ENCODE peak calls at places on chromosome 2, in six cellular contexts. N is ovary, J is fibroblast of lung, Y is suprapubic skin, M is adrenal gland, Q is epithelial cell of esophagus. C is an unnamed sample.

GRCh38 chr2:63735263-63735662 is 106.4 kb upstream of the UGP2 start:
- DNase-seq in N (no peak), J (peak; percentile 40), Y (no peak), M (no peak), Q (peak; percentile 40), C (peak; percentile 71)

GRCh38 chr2:165239230-165239629 is at the start of gene SCN2A:
- DNase-seq in N (no peak), J (peak; percentile 56), Y (no peak), M (peak; percentile 17), Q (peak; percentile 81), C (peak; percentile 17)

GRCh38 chr2:163735692-163736432 is at the start of gene FIGN:
- DNase-seq in N (peak; percentile 87), J (peak; percentile 89), Y (peak; percentile 86), M (peak; percentile 85), Q (peak; percentile 82), C (peak; percentile 54)

GRCh38 chr2:190404487-190404886 is 3.7 kb upstream of the MFSD6 start:
- DNase-seq in N (no peak), J (peak; percentile 60), Y (no peak), M (no peak), Q (peak; percentile 90), C (peak; percentile 3)

GRCh38 chr2:168607992-168608391 is 151.9 kb downstream of the CERS6 start:
- DNase-seq in N (no peak), J (peak; percentile 62), Y (no peak), M (no peak), Q (peak; percentile 87), C (peak; percentile 85)

GRCh38 chr2:148875387-148876051 is 492 bp downstream of the KIF5C start:
- DNase-seq in N (no peak), J (no peak), Y (no peak), M (no peak), Q (no peak), C (no peak)

GRCh38 chr2:170895023-170895759 is 33.9 kb upstream of the GORASP2 start:
- DNase-seq in N (no peak), J (peak; percentile 44), Y (no peak), M (no peak), Q (peak; percentile 49), C (no peak)

GRCh38 chr2:241559489-241560180 is 1.1 kb downstream of the BOK start:
- DNase-seq in N (peak; percentile 58), J (peak; percentile 59), Y (no peak), M (no peak), Q (peak; percentile 76), C (no peak)

GRCh38 chr2:122478108-122478507 is 722.7 kb downstream of the TSN start:
- DNase-seq in N (no peak), J (no peak), Y (no peak), M (no peak), Q (no peak), C (no peak)

GRCh38 chr2:105828543-105828942 is 83.8 kb downstream of the NCK2 start:
- DNase-seq in N (no peak), J (no peak), Y (no peak), M (no peak), Q (no peak), C (no peak)

GRCh38 chr2:234249873-234250272 is 199.4 kb downstream of the SPP2 start:
- DNase-seq in N (no peak), J (peak; percentile 93), Y (no peak), M (no peak), Q (peak; percentile 93), C (no peak)

GRCh38 chr2:3289971-3290370 is 87.6 kb downstream of the EIPR1 start:
- DNase-seq in N (no peak), J (no peak), Y (no peak), M (no peak), Q (no peak), C (no peak)

GRCh38 chr2:240425697-240426096 is 9.8 kb upstream of the GPC1 start:
- DNase-seq in N (no peak), J (no peak), Y (peak; percentile 67), M (no peak), Q (no peak), C (no peak)

GRCh38 chr2:71005271-71006202 is 10.9 kb upstream of the TEX261 start:
- DNase-seq in N (no peak), J (no peak), Y (no peak), M (no peak), Q (no peak), C (no peak)

GRCh38 chr2:172884336-172884735 is 148.7 kb downstream of the RAPGEF4 start:
- DNase-seq in N (no peak), J (no peak), Y (no peak), M (no peak), Q (peak; percentile 81), C (peak; percentile 23)

GRCh38 chr2:196989496-196989895 is 63.0 kb upstream of the PGAP1 start:
- DNase-seq in N (no peak), J (no peak), Y (no peak), M (no peak), Q (no peak), C (no peak)

GRCh38 chr2:113754989-113755689 is 1.3 kb downstream of the SLC35F5 start:
- DNase-seq in N (no peak), J (peak; percentile 30), Y (no peak), M (no peak), Q (peak; percentile 19), C (no peak)

GRCh38 chr2:226934546-226935243 is 98.8 kb downstream of the RHBDD1 start:
- DNase-seq in N (no peak), J (peak; percentile 40), Y (no peak), M (no peak), Q (no peak), C (peak; percentile 4)

GRCh38 chr2:241933175-241933911 is 63.8 kb downstream of the RTP5 start:
- DNase-seq in N (no peak), J (peak; percentile 27), Y (no peak), M (no peak), Q (no peak), C (no peak)

GRCh38 chr2:39570614-39571013 is 95.1 kb upstream of the TMEM178A start:
- DNase-seq in N (no peak), J (no peak), Y (no peak), M (no peak), Q (no peak), C (no peak)

GRCh38 chr2:42967959-42968674 is 175.7 kb upstream of the HAAO start:
- DNase-seq in N (peak; percentile 47), J (peak; percentile 90), Y (peak; percentile 90), M (no peak), Q (no peak), C (peak; percentile 84)

GRCh38 chr2:210663574-210663973 is 107.2 kb downstream of the CPS1 start:
- DNase-seq in N (no peak), J (peak; percentile 20), Y (no peak), M (no peak), Q (peak; percentile 57), C (no peak)

GRCh38 chr2:161425966-161426365 is 9.9 kb downstream of the TBR1 start:
- DNase-seq in N (no peak), J (no peak), Y (no peak), M (no peak), Q (no peak), C (no peak)

GRCh38 chr2:161426788-161427412 is 10.8 kb downstream of the TBR1 start:
- DNase-seq in N (no peak), J (peak; percentile 21), Y (no peak), M (no peak), Q (no peak), C (no peak)

GRCh38 chr2:161426416-161426787 is 10.3 kb downstream of the TBR1 start:
- DNase-seq in N (no peak), J (no peak), Y (no peak), M (no peak), Q (no peak), C (no peak)

GRCh38 chr2:161428240-161428587 is 12.1 kb downstream of the TBR1 start:
- DNase-seq in N (no peak), J (no peak), Y (no peak), M (no peak), Q (no peak), C (no peak)

GRCh38 chr2:161427413-161428239 is 11.5 kb downstream of the TBR1 start:
- DNase-seq in N (no peak), J (no peak), Y (no peak), M (no peak), Q (no peak), C (no peak)
- H3K4me3 ChIP-seq in N (no peak overlapping the region), J (peak overlapping the region; percentile 41), Y (peak overlapping the region; percentile 28), M (no peak overlapping the region), Q (no peak overlapping the region), C (peak overlapping the region; percentile 37)

GRCh38 chr2:8984152-8984551 is 19.3 kb downstream of the MBOAT2 start:
- DNase-seq in N (no peak), J (peak; percentile 48), Y (no peak), M (no peak), Q (no peak), C (no peak)
- H3K4me3 ChIP-seq in N (no peak overlapping the region), J (no peak overlapping the region), Y (no peak overlapping the region), M (no peak overlapping the region), Q (no peak overlapping the region), C (no peak overlapping the region)

DNA sequence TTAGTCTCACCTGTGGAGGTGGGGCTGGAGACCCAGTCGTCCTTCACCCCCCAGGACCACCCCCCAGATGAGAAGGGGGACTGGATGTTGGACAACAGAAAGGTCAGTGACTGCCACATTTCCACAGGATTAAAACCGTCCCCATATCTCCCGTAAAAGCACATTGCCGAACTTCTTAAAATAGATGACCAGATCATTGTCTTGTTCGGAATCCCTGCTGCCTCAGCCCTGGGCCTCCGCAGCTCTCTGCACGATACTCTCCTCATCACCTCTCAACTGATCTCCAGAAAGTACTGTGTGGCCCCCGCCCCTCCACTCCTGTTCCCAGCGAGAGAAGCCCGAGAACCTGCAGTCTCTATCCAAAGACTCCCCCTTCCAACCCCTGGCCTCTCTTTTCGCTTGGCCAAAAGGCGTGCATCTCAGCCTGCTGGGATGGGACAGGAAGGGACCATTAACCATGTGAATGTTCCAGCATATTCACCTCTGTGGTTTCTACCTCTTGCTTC is 13.2 kb downstream of the LRRFIP1 start:
- DNase-seq in N (no peak), J (no peak), Y (peak; percentile 72), M (no peak), Q (no peak), C (no peak)
- H3K4me3 ChIP-seq in N (no peak overlapping the region), J (no peak overlapping the region), Y (no peak overlapping the region), M (no peak overlapping the region), Q (no peak overlapping the region), C (no peak overlapping the region)

GRCh38 chr2:239222346-239223028 is 178.3 kb downstream of the HDAC4 start:
- DNase-seq in N (peak; percentile 27), J (no peak), Y (no peak), M (no peak), Q (no peak), C (peak; percentile 39)
- H3K4me3 ChIP-seq in N (peak overlapping the region; percentile 28), J (peak overlapping the region; percentile 50), Y (no peak overlapping the region), M (no peak overlapping the region), Q (no peak overlapping the region), C (no peak overlapping the region)

C was measured in skeletal muscle cell.